ENCODE peak calls at places on chromosomes 16 and 17, in eight cellular contexts. B is thoracic aorta; K is substantia nigra; X is CD4-positive, alpha-beta memory T cell; U is ovary; C is heart left ventricle; A is heart right ventricle; E is neural progenitor cell. G is an unnamed sample.

GRCh38 chr16:27526169-27526568 is 23.5 kb downstream of the GTF3C1 start:
- DNase-seq in B (no peak), K (no peak), X (no peak), U (no peak), C (peak), A (peak), E (no peak), G (no peak)

GRCh38 chr16:66798162-66798561 is 3.2 kb downstream of the TERB1 start:
- DNase-seq in B (no peak), K (no peak), X (no peak), U (no peak), C (no peak), A (no peak), E (no peak), G (no peak)

GRCh38 chr16:9357829-9358228 is 266.4 kb downstream of the HAPSTR1 start:
- DNase-seq in B (no peak), K (no peak), X (no peak), U (no peak), C (no peak), A (no peak), E (no peak), G (no peak)

GRCh38 chr17:83062011-83062817 is 17.2 kb upstream of the METRNL start:
- DNase-seq in B (peak), K (no peak), X (no peak), U (no peak), C (no peak), A (no peak), E (no peak), G (no peak)

GRCh38 chr16:86557587-86557986 is 2.6 kb upstream of the MTHFSD start:
- DNase-seq in B (no peak), K (no peak), X (no peak), U (no peak), C (no peak), A (no peak), E (no peak), G (no peak)

GRCh38 chr17:70137451-70138230 is 31.7 kb upstream of the KCNJ2 start:
- DNase-seq in B (peak), K (no peak), X (no peak), U (peak), C (peak), A (no peak), E (no peak), G (peak)

GRCh38 chr16:4515611-4516233 is 22.9 kb downstream of the CDIP1 start:
- DNase-seq in B (no peak), K (no peak), X (no peak), U (no peak), C (no peak), A (no peak), E (no peak), G (no peak)

GRCh38 chr16:86809458-86809955 is 231.2 kb downstream of the FOXL1 start:
- DNase-seq in B (no peak), K (no peak), X (no peak), U (no peak), C (no peak), A (no peak), E (no peak), G (peak)

GRCh38 chr16:30951785-30952184 is 2.9 kb downstream of the ORAI3 start:
- DNase-seq in B (no peak), K (no peak), X (no peak), U (peak), C (no peak), A (peak), E (no peak), G (no peak)

GRCh38 chr17:51045616-51046526 is 74.8 kb downstream of the SPAG9 start:
- DNase-seq in B (no peak), K (no peak), X (no peak), U (no peak), C (no peak), A (no peak), E (peak), G (no peak)

GRCh38 chr17:35448214-35448898 is at the start of gene SLFN13:
- DNase-seq in B (no peak), K (no peak), X (peak), U (peak), C (peak), A (peak), E (peak), G (no peak)

GRCh38 chr16:695355-696089 is 5.3 kb upstream of the WDR24 start:
- DNase-seq in B (no peak), K (no peak), X (peak), U (no peak), C (no peak), A (no peak), E (peak), G (no peak)
- H3K27ac ChIP-seq in B (no peak), K (no peak), X (no peak), U (no peak), C (no peak), A (no peak), E (no peak), G (no peak)

GRCh38 chr17:10060526-10060925 is 137.9 kb downstream of the GAS7 start:
- DNase-seq in B (no peak), K (no peak), X (no peak), U (no peak), C (no peak), A (no peak), E (no peak), G (no peak)
- H3K27ac ChIP-seq in B (no peak), K (no peak), X (no peak), U (no peak), C (peak), A (peak), E (no peak), G (no peak)

DNA sequence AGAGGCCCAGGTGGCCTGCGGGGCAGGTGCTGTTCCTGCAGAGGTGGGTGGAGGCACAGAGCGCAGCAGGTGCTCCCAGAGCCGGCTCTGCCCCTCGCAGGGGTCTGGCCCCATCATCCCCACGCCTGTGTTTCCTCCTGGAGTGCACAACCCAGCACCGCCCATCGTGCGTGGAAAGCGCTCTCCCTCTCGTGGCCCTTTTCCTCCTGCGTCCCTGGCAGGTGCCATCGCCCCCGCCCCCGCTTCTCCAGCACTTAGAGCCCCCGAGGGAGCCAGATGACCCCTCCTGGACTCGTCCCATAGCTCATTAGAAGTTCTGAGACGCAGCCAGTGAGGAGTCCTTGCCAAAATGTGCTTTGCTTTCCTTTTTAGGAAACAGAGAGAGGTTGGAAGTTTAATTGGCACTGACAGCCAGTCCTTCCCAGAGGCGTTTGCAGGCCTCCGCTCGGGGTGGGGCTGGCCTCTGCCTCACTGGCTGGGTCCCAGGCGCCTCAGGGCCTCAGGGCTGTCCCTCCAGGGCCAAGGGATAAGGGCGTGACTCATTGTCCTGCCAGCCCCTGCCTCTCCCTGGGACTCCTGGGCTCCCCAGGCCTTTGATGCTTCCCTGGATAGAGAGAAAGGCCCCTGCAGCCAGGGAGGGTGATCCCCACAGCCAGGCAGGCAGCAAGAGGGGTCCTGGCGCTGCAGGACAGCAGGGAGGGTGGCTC is 32.2 kb upstream of the CHMP6 start:
- DNase-seq in B (peak), K (peak), X (no peak), U (peak), C (peak), A (peak), E (no peak), G (no peak)
- H3K27ac ChIP-seq in B (peak), K (no peak), X (no peak), U (peak), C (peak), A (peak), E (no peak), G (no peak)

DNA sequence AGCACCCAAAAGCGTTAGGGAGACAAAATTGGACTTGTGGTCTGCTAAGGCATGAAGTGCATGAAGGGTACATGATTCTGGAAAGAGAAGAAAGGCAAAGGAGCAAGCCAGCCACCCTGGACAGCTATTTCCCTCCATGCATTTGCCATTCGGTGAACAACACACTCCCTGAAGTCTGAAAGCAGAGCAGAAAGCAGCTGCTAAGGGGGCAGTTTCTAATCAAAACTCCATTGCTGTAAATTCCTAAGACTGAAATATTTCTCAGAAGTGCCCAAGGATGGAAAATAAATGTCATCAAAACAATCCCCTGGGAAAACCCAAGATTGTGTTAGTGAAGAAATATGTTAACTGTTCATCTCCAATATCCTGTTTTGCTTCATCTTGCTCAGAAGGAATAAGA is 44.3 kb downstream of the PMP22 start:
- DNase-seq in B (no peak), K (no peak), X (no peak), U (no peak), C (no peak), A (no peak), E (no peak), G (no peak)
- H3K27ac ChIP-seq in B (no peak), K (no peak), X (no peak), U (no peak), C (no peak), A (no peak), E (no peak), G (no peak)

GRCh38 chr17:3669085-3669347 is 404 bp downstream of the EMC6 start:
- DNase-seq in B (no peak), K (no peak), X (no peak), U (no peak), C (no peak), A (no peak), E (no peak), G (no peak)
- H3K27ac ChIP-seq in B (peak), K (peak), X (peak), U (peak), C (peak), A (peak), E (peak), G (peak)

GRCh38 chr17:44093231-44093900 is 22.8 kb downstream of the G6PC3 start:
- DNase-seq in B (no peak), K (no peak), X (no peak), U (no peak), C (no peak), A (no peak), E (no peak), G (no peak)

GRCh38 chr17:44095388-44095646 is 24.8 kb downstream of the G6PC3 start:
- DNase-seq in B (no peak), K (no peak), X (no peak), U (no peak), C (no peak), A (no peak), E (no peak), G (no peak)

GRCh38 chr17:44095647-44096496 is 25.3 kb downstream of the G6PC3 start:
- DNase-seq in B (no peak), K (no peak), X (no peak), U (peak), C (peak), A (peak), E (peak), G (no peak)

GRCh38 chr17:44097110-44097810 is 26.2 kb downstream of the HDAC5 start:
- DNase-seq in B (no peak), K (no peak), X (no peak), U (no peak), C (peak), A (peak), E (no peak), G (no peak)

GRCh38 chr17:44094701-44095387 is 24.3 kb downstream of the G6PC3 start:
- DNase-seq in B (no peak), K (no peak), X (no peak), U (no peak), C (no peak), A (no peak), E (no peak), G (no peak)
- H3K27ac ChIP-seq in B (peak), K (peak), X (no peak), U (no peak), C (peak), A (no peak), E (peak), G (no peak)

GRCh38 chr17:76907352-76907751 is 39.1 kb downstream of the MGAT5B start:
- DNase-seq in B (no peak), K (no peak), X (no peak), U (no peak), C (no peak), A (no peak), E (no peak), G (no peak)

GRCh38 chr17:76906463-76906862 is 38.3 kb downstream of the MGAT5B start:
- DNase-seq in B (no peak), K (no peak), X (no peak), U (no peak), C (no peak), A (no peak), E (no peak), G (no peak)

GRCh38 chr17:76905036-76905435 is 36.8 kb downstream of the MGAT5B start:
- DNase-seq in B (no peak), K (no peak), X (no peak), U (no peak), C (no peak), A (no peak), E (no peak), G (no peak)

GRCh38 chr17:76904116-76904515 is 35.9 kb downstream of the MGAT5B start:
- DNase-seq in B (no peak), K (no peak), X (no peak), U (no peak), C (no peak), A (no peak), E (no peak), G (no peak)

GRCh38 chr17:76905836-76906235 is 37.6 kb downstream of the MGAT5B start:
- DNase-seq in B (no peak), K (no peak), X (no peak), U (no peak), C (no peak), A (no peak), E (no peak), G (no peak)
- H3K27ac ChIP-seq in B (no peak), K (no peak), X (no peak), U (no peak), C (no peak), A (no peak), E (no peak), G (no peak)

GRCh38 chr17:73759324-73760185 is 115.3 kb upstream of the SDK2 start:
- DNase-seq in B (no peak), K (no peak), X (no peak), U (no peak), C (peak), A (no peak), E (no peak), G (no peak)
- H3K27ac ChIP-seq in B (no peak), K (no peak), X (no peak), U (no peak), C (no peak), A (no peak), E (no peak), G (no peak)

DNA sequence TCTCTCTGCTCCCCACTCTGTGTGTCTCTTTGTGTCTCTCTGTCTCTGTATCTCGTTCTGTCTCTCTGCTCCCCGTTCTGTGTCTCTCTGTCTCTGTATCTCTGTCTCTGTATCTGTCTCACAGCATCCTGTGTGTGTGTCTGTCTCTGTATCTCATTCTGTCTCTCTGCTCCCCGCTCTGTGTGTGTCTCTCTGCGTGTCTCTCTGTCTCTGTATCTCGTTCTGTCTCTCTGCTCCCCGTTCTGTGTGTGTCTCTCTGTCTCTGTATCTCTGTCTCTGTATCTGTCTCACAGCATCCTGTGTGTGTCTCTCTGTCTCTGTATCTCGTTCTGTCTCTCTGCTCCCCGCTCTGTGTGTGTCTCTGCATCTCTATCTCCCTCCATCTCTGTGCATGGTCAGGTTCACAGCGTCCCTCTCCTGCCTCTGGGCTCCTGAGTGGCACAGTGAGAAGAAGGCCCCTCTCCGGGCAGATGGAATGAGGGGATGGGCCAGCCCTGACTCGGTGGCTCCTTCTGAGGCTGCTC is 38.9 kb upstream of the CIBAR2 start:
- DNase-seq in B (no peak), K (no peak), X (no peak), U (no peak), C (no peak), A (no peak), E (no peak), G (no peak)
- H3K27ac ChIP-seq in B (peak), K (no peak), X (no peak), U (no peak), C (peak), A (peak), E (no peak), G (no peak)

GRCh38 chr17:76193616-76194015 is 46.7 kb downstream of the RNF157 start:
- DNase-seq in B (no peak), K (no peak), X (no peak), U (no peak), C (no peak), A (no peak), E (peak), G (no peak)
- H3K27ac ChIP-seq in B (no peak), K (no peak), X (peak), U (no peak), C (no peak), A (no peak), E (no peak), G (no peak)

G was measured in epithelial cell of prostate.